ENCODE peak calls at places on chromosomes 13 and 19, in six cellular contexts. G is endothelial cell of umbilical vein, H is neuronal stem cell, S is GM23338, L is PC-3, F is hepatocyte. M is an unnamed sample.

GRCh38 chr19:55391191-55391670 is 5.5 kb downstream of the RPL28 start:
- DNase-seq in G (no peak), H (no peak), S (no peak), L (no peak), F (no peak), M (peak; percentile 59)

GRCh38 chr19:4649392-4650094 is 10.2 kb downstream of the TNFAIP8L1 start:
- DNase-seq in G (no peak), H (no peak), S (no peak), L (no peak), F (no peak), M (no peak)

GRCh38 chr13:20989883-20990282 is 71.5 kb downstream of the LATS2 start:
- DNase-seq in G (no peak), H (no peak), S (no peak), L (no peak), F (no peak), M (no peak)

GRCh38 chr19:3979289-3979673 is 6.0 kb downstream of the EEF2 start:
- DNase-seq in G (no peak), H (no peak), S (no peak), L (no peak), F (no peak), M (no peak)

GRCh38 chr19:19537321-19538048 is 580 bp upstream of the CILP2 start:
- DNase-seq in G (no peak), H (no peak), S (peak; percentile 64), L (peak; percentile 19), F (no peak), M (no peak)

GRCh38 chr19:51733742-51734522 is 10.1 kb upstream of the HAS1 start:
- DNase-seq in G (no peak), H (no peak), S (peak; percentile 62), L (no peak), F (no peak), M (no peak)

GRCh38 chr13:86986448-86986847 is 684.7 kb upstream of the SLITRK5 start:
- DNase-seq in G (no peak), H (peak; percentile 52), S (no peak), L (no peak), F (no peak), M (no peak)

GRCh38 chr13:66994097-66994496 is 236.0 kb downstream of the PCDH9 start:
- DNase-seq in G (peak; percentile 81), H (peak; percentile 65), S (peak; percentile 95), L (no peak), F (peak; percentile 84), M (peak; percentile 93)

GRCh38 chr19:50512999-50513745 is 541 bp downstream of the ASPDH start:
- DNase-seq in G (no peak), H (no peak), S (no peak), L (no peak), F (no peak), M (no peak)

GRCh38 chr19:38743394-38744297 is 628 bp downstream of the CAPN12 start:
- DNase-seq in G (no peak), H (no peak), S (peak; percentile 18), L (no peak), F (peak; percentile 22), M (no peak)

DNA sequence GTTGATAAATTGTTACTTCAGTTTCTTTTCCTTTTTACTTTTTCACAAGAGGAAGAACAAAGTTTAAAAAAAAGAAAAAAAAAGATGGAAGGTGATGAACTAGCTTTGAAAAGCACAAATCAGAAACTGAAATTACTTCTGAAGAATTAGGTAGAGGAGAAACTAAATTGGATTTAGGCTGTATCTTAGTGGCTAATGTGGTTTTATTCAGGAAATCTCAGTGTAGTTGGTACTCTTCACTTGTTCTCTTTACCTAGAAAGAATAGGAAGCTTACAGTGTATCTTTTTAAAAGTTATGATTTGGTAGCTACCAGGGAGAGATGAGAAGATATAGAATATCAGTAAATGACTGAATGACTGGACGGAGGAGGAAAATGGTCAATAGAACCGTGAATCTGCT is 247.7 kb downstream of the GGACT start:
- DNase-seq in G (no peak), H (no peak), S (no peak), L (no peak), F (no peak), M (no peak)
- H3K4me1 ChIP-seq in G (no peaks in the 10 kb centered on the region), H (no peaks in the 10 kb centered on the region), S (no peaks in the 10 kb centered on the region), L (no peaks in the 10 kb centered on the region), F (no peaks in the 10 kb centered on the region), M (no peaks in the 10 kb centered on the region)

GRCh38 chr13:24626449-24626848 is 53.8 kb upstream of the ATP12A start:
- DNase-seq in G (no peak), H (no peak), S (no peak), L (no peak), F (no peak), M (no peak)

GRCh38 chr13:24625870-24626419 is 54.3 kb upstream of the ATP12A start:
- DNase-seq in G (no peak), H (no peak), S (no peak), L (no peak), F (no peak), M (no peak)

GRCh38 chr13:24629320-24629719 is 50.9 kb upstream of the ATP12A start:
- DNase-seq in G (no peak), H (no peak), S (no peak), L (no peak), F (no peak), M (no peak)

GRCh38 chr13:24627090-24627714 is 53.0 kb upstream of the ATP12A start:
- DNase-seq in G (no peak), H (peak; percentile 63), S (peak; percentile 90), L (peak; percentile 54), F (peak; percentile 68), M (peak; percentile 83)

GRCh38 chr13:24627864-24628418 is 52.3 kb upstream of the ATP12A start:
- DNase-seq in G (no peak), H (no peak), S (no peak), L (no peak), F (no peak), M (peak; percentile 46)
- H2AFZ ChIP-seq in G (no peak overlapping the region), H (no peak overlapping the region), S (peak overlapping the region; percentile 98), L (no peak overlapping the region), F (no peak overlapping the region), M (no peak overlapping the region)

DNA sequence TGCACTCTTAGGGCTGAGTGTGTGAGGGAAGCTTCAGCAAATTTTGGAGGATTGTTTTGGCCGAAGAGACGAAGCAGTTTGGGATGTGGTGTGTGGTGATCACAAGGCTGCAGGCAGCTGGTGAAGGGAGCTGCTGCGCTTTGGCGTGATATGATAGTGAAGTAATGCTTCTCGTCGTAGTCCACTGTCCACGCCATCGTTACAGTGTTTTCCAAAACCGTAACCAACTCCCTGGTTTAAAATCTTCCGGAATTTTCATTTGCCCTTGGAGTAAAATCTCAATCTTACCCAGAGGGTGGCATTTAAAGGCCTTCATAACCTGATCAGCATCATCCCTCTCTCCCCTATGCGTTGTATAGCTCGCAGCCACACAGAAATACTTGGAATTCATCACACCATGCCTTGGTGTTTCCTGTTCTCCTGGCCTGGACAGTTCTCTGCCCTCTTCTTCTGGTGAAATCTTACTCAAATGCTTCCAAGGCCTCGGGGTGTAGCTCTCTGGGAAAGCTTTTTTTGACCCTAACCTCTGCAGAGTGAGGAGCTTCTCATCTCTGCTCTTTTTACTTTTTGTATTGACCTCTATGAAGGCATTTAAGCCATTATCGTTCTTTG is 776 bp downstream of the MPHOSPH8 start:
- DNase-seq in G (peak; percentile 62), H (no peak), S (peak; percentile 17), L (peak; percentile 46), F (peak; percentile 30), M (peak; percentile 57)
- H3K27ac ChIP-seq in G (peak overlapping the region; percentile 27), H (no peak overlapping the region), S (peak overlapping the region; percentile 92), L (no peak overlapping the region), F (peak overlapping the region; percentile 93), M (no peak overlapping the region)

GRCh38 chr13:30338331-30338851 is 31.0 kb upstream of the KATNAL1 start:
- DNase-seq in G (no peak), H (no peak), S (no peak), L (peak; percentile 80), F (no peak), M (no peak)

GRCh38 chr13:30341815-30342570 is 34.6 kb upstream of the KATNAL1 start:
- DNase-seq in G (peak; percentile 71), H (no peak), S (no peak), L (peak; percentile 90), F (peak; percentile 75), M (no peak)

GRCh38 chr13:30339721-30340366 is 32.5 kb upstream of the KATNAL1 start:
- DNase-seq in G (no peak), H (no peak), S (no peak), L (no peak), F (no peak), M (no peak)

GRCh38 chr13:30338952-30339351 is 31.6 kb upstream of the KATNAL1 start:
- DNase-seq in G (no peak), H (no peak), S (no peak), L (no peak), F (no peak), M (no peak)

DNA sequence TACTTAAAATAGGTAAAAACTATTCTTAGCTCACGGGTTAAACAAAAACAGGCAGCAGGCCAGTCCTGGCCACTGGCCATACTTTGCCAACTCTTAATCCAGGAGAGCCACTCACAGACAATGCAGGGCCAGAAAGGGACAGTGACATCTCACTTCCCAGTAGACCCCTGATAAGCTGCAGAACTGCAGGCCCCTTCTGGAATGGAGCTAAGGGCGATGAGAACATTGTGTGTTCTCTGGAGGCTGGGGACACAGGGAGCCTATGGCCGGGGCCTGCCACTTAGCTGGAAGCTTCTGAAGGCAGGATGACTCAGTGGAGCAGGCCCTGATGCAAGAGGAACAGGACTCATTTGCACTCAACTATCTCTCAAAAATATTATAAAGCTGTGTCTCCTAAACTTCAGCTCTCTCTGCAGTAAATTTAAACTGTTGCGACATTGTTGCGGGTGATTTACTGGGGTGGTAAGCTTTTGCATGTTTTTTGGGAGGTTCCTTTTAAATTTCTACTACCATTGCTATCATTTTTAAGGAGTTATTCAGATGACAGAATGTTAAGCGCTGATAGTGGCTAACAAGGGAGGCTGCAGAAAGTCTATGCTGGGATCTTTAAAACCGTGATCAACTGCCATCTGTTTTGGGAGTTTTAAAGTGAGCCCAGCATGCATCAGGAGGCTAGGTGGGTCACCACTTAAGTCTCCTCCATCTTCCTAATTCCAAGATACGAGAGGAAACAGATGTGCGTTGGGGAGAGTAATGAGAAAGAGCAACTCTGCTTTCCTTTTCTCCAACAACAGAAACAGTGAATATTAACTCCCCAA is 33.2 kb upstream of the KATNAL1 start:
- DNase-seq in G (no peak), H (no peak), S (no peak), L (peak; percentile 58), F (peak; percentile 50), M (no peak)
- H3K4me1 ChIP-seq in G (no peaks in the 10 kb centered on the region), H (peaks cover 8% of the 10 kb centered on the region), S (peaks cover 13% of the 10 kb centered on the region), L (peaks cover 44% of the 10 kb centered on the region), F (peaks cover 19% of the 10 kb centered on the region), M (peaks cover 55% of the 10 kb centered on the region)

DNA sequence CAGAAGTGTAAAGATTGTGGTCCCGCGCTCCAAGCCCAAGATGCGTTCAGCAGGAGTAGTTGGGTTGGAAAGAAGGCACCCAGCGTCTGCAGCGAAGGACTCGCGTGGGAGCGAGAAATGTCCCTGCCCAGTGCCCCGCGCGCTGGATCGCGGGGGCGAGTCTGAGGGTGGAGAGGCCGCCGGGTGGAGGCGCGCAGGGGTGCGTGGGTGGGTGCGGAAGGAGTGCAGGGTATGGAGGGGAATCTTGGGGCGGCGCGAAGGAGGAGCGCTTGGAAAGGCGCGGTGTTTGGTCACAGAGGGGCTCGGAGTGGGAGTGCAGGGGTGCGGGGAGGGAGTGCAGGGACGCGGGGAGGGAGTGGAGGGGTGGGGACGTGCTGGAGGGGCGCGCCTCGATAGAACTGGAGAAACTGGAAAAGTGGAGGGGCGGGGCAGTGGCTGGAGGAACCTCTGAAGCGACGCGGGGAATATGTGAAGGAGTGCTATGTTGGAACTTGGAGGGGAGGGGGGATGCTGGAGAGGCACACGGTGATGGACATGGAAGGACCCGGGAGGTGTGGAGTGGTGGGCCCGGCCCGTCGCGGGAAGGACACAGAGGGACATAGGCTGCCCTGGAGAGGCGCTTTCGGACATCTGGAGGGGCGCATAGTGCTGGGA is 21.1 kb upstream of the SGCG start:
- DNase-seq in G (no peak), H (no peak), S (peak; percentile 69), L (no peak), F (peak; percentile 58), M (no peak)
- H2AFZ ChIP-seq in G (no peak overlapping the region), H (peak overlapping the region; percentile 84), S (peak overlapping the region; percentile 100), L (no peak overlapping the region), F (peak overlapping the region; percentile 86), M (no peak overlapping the region)